ENCODE peak calls at places on chromosomes 6 and 20, in four cellular contexts. One of them, this sample, is unnamed.
A peak's percentile ranks its signal among the peaks of the same experiment; 100 is the strongest.

GRCh38 chr20:53162251-53162835 is 190.2 kb downstream of the TSHZ2 start:
- DNase-seq in GM12878: no peak
- DNase-seq in WTC11: peak; percentile 29
- DNase-seq in K562: peak; percentile 82
- DNase-seq in this sample: no peak

GRCh38 chr20:5353624-5354496 is 37.1 kb upstream of the PROKR2 start:
- DNase-seq in WTC11: no peak
- DNase-seq in K562: no peak
- DNase-seq in GM12878: no peak
- DNase-seq in this sample: no peak

GRCh38 chr20:46099491-46100287 is 9.9 kb upstream of the NCOA5 start:
- DNase-seq in GM12878: no peak
- DNase-seq in WTC11: peak; percentile 76
- DNase-seq in K562: no peak
- DNase-seq in this sample: no peak

GRCh38 chr6:161418458-161418945 is 144.6 kb upstream of the AGPAT4 start:
- DNase-seq in K562: peak; percentile 57
- DNase-seq in GM12878: no peak
- DNase-seq in WTC11: no peak
- DNase-seq in this sample: peak; percentile 56

GRCh38 chr6:163513570-163514166 is 99.2 kb downstream of the QKI start:
- DNase-seq in GM12878: no peak
- DNase-seq in K562: peak; percentile 41
- DNase-seq in WTC11: no peak
- DNase-seq in this sample: no peak

GRCh38 chr6:148969679-148970078 is 222.8 kb downstream of the UST start:
- DNase-seq in GM12878: no peak
- DNase-seq in K562: no peak
- DNase-seq in WTC11: no peak
- DNase-seq in this sample: no peak

GRCh38 chr6:12009904-12010634 is 2.0 kb upstream of the HIVEP1 start:
- DNase-seq in GM12878: no peak
- DNase-seq in WTC11: no peak
- DNase-seq in K562: no peak
- DNase-seq in this sample: no peak

GRCh38 chr20:22414354-22414753 is 170.0 kb downstream of the FOXA2 start:
- DNase-seq in K562: peak; percentile 51
- DNase-seq in WTC11: no peak
- DNase-seq in GM12878: no peak
- DNase-seq in this sample: peak; percentile 50

GRCh38 chr6:88211446-88211845 is 45.3 kb upstream of the CNR1 start:
- DNase-seq in WTC11: no peak
- DNase-seq in GM12878: no peak
- DNase-seq in K562: no peak
- DNase-seq in this sample: no peak

GRCh38 chr6:124995131-124995530 is 32.9 kb downstream of the RNF217 start:
- DNase-seq in K562: no peak
- DNase-seq in WTC11: no peak
- DNase-seq in GM12878: no peak
- DNase-seq in this sample: no peak

GRCh38 chr20:3798908-3799248 is 2.8 kb downstream of the CDC25B start:
- DNase-seq in K562: no peak
- DNase-seq in GM12878: no peak
- DNase-seq in WTC11: no peak
- DNase-seq in this sample: no peak

GRCh38 chr6:50836231-50836630 is 17.6 kb downstream of the TFAP2B start:
- DNase-seq in GM12878: no peak
- DNase-seq in WTC11: no peak
- DNase-seq in K562: no peak
- DNase-seq in this sample: no peak
- TF ChIP-seq CREM in GM12878: no peak
- TF ChIP-seq CREM in WTC11: no peak
- TF ChIP-seq CREM in K562: no peak
- TF ChIP-seq CREM in this sample: no peak

GRCh38 chr6:90478789-90479602 is 107.9 kb downstream of the MAP3K7 start:
- DNase-seq in WTC11: peak; percentile 81
- DNase-seq in K562: peak; percentile 91
- DNase-seq in GM12878: peak; percentile 41
- DNase-seq in this sample: peak; percentile 83
- TF ChIP-seq CREM in WTC11: no peak
- TF ChIP-seq CREM in K562: peak; percentile 86
- TF ChIP-seq CREM in GM12878: no peak
- TF ChIP-seq CREM in this sample: no peak

GRCh38 chr20:32387262-32387661 is 29.1 kb downstream of the ASXL1 start:
- DNase-seq in GM12878: no peak
- DNase-seq in K562: no peak
- DNase-seq in WTC11: no peak
- DNase-seq in this sample: no peak
- TF ChIP-seq CREM in GM12878: no peak
- TF ChIP-seq CREM in K562: no peak
- TF ChIP-seq CREM in WTC11: no peak
- TF ChIP-seq CREM in this sample: no peak

GRCh38 chr6:111253999-111254778 is 166.9 kb downstream of the SLC16A10 start:
- DNase-seq in WTC11: no peak
- DNase-seq in K562: no peak
- DNase-seq in GM12878: no peak
- DNase-seq in this sample: no peak
- TF ChIP-seq CREM in WTC11: no peak
- TF ChIP-seq CREM in K562: no peak
- TF ChIP-seq CREM in GM12878: no peak
- TF ChIP-seq CREM in this sample: no peak

GRCh38 chr20:13492001-13492480 is 146.7 kb downstream of the TASP1 start:
- DNase-seq in WTC11: peak; percentile 33
- DNase-seq in K562: no peak
- DNase-seq in GM12878: no peak
- DNase-seq in this sample: no peak
- TF ChIP-seq CREM in WTC11: no peak
- TF ChIP-seq CREM in K562: no peak
- TF ChIP-seq CREM in GM12878: no peak
- TF ChIP-seq CREM in this sample: no peak

GRCh38 chr6:46760925-46761324 is 14.2 kb downstream of the ANKRD66 start:
- DNase-seq in GM12878: no peak
- DNase-seq in WTC11: no peak
- DNase-seq in K562: no peak
- DNase-seq in this sample: no peak
- TF ChIP-seq CREM in GM12878: no peak
- TF ChIP-seq CREM in WTC11: no peak
- TF ChIP-seq CREM in K562: no peak
- TF ChIP-seq CREM in this sample: no peak

This sample was measured in HepG2.